ENCODE peak calls at places on chromosomes 4 and X, in seven cellular contexts. D, T, E, Z, R, V and W are unnamed samples.
A peak's percentile ranks its signal among the peaks of the same experiment; 100 is the strongest.

GRCh38 chr4:28621541-28621940 is 1760.9 kb downstream of the STIM2 start:
- DNase-seq in D (peak; percentile 23), T (no peak), E (no peak), Z (no peak), R (no peak), V (no peak), W (no peak)

GRCh38 chr4:1990676-1991075 is 18.1 kb downstream of the NELFA start:
- DNase-seq in D (no peak), T (no peak), E (no peak), Z (no peak), R (no peak), V (no peak), W (no peak)

GRCh38 chr4:41360214-41360910 is 103.6 kb downstream of the UCHL1 start:
- DNase-seq in D (peak; percentile 31), T (peak; percentile 68), E (peak; percentile 74), Z (no peak), R (peak; percentile 82), V (peak; percentile 20), W (peak; percentile 56)

GRCh38 chr4:153432971-153433752 is 33.0 kb upstream of the TMEM131L start:
- DNase-seq in D (peak; percentile 83), T (peak; percentile 81), E (peak; percentile 80), Z (peak; percentile 77), R (peak; percentile 58), V (peak; percentile 60), W (peak; percentile 72)

GRCh38 chr4:87009095-87009648 is 74.4 kb downstream of the AFF1 start:
- DNase-seq in D (no peak), T (no peak), E (no peak), Z (no peak), R (no peak), V (no peak), W (no peak)

GRCh38 chr4:6894528-6895498 is 14.8 kb upstream of the TBC1D14 start:
- DNase-seq in D (no peak), T (no peak), E (no peak), Z (no peak), R (no peak), V (no peak), W (no peak)

GRCh38 chrX:119880552-119881437 is 9.2 kb downstream of the NDUFA1 start:
- DNase-seq in D (peak; percentile 29), T (peak; percentile 66), E (peak; percentile 52), Z (peak; percentile 23), R (peak; percentile 57), V (peak; percentile 38), W (peak; percentile 67)

GRCh38 chrX:119235872-119236598 is at the start of gene PGRMC1:
- DNase-seq in D (peak; percentile 51), T (peak; percentile 82), E (peak; percentile 87), Z (peak; percentile 39), R (peak; percentile 92), V (peak; percentile 95), W (peak; percentile 87)

GRCh38 chrX:22314211-22314610 is 41.5 kb downstream of the CBLL2 start:
- DNase-seq in D (no peak), T (no peak), E (no peak), Z (no peak), R (no peak), V (no peak), W (no peak)

GRCh38 chr4:145881585-145881984 is 57.0 kb downstream of the ZNF827 start:
- DNase-seq in D (no peak), T (no peak), E (no peak), Z (no peak), R (no peak), V (no peak), W (no peak)
- H3K27ac ChIP-seq in D (no peak overlapping the region), T (no peak overlapping the region), E (peak overlapping the region; percentile 77), Z (no peak overlapping the region), R (peak overlapping the region; percentile 50), V (no peak overlapping the region), W (no peak overlapping the region)

DNA sequence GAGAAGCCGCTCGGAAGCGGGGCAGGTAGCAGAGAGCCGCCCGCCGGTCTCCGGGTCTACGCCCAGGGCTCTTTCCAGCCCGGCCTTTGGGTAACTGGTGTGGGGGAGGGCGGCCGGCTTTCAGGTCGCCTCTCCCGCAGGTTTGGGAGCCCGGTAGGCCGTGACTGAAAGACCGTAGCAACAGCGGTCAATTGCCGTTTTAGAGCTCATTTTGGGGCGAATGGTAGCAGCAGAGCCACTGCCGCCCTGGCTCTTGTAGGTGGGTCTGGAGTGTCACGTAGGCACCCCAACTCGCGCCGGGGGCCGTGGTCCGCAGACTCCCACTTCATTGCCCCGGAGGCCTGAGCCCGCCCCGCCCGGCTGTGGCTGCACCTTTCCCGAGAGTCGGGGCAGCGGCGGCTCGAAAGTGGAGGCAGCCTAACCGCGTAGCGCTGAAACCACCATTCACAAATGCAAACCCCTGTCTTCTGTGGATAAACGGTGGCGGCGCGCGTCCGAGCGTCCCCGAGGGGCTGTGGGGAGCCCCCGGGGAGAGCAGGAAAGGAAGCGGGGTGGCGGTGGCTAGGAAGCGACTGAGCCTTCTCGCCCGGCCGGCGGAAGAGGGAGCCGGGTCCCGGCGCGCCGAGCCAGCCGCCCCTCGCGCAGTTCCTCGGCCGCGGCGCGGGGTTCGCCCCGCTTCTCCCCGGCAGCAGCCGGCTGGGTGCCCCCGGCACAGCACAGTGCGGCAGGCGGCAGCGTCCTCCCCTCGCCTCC is 2185.1 kb upstream of the TENM3 start:
- DNase-seq in D (peak; percentile 23), T (peak; percentile 22), E (peak; percentile 66), Z (no peak), R (peak; percentile 27), V (no peak), W (peak; percentile 16)
- TF ChIP-seq EZH2 in D (no peak), T (no peak), E (no peak), Z (no peak), R (no peak), V (no peak), W (no peak)

GRCh38 chr4:40308528-40309122 is 26.5 kb upstream of the CHRNA9 start:
- DNase-seq in D (no peak), T (no peak), E (peak; percentile 75), Z (no peak), R (no peak), V (no peak), W (no peak)
- H3K4me3 ChIP-seq in D (no peak overlapping the region), T (no peak overlapping the region), E (no peak overlapping the region), Z (no peak overlapping the region), R (no peak overlapping the region), V (no peak overlapping the region), W (no peak overlapping the region)

GRCh38 chr4:168759959-168760527 is 250.0 kb downstream of the CBR4 start:
- DNase-seq in D (no peak), T (no peak), E (no peak), Z (no peak), R (no peak), V (no peak), W (no peak)
- H3K27ac ChIP-seq in D (no peak overlapping the region), T (no peak overlapping the region), E (no peak overlapping the region), Z (no peak overlapping the region), R (no peak overlapping the region), V (no peak overlapping the region), W (no peak overlapping the region)

GRCh38 chrX:140764401-140764919 is 54.9 kb downstream of the LINC00632 start:
- DNase-seq in D (peak; percentile 45), T (peak; percentile 23), E (peak; percentile 64), Z (no peak), R (peak; percentile 69), V (no peak), W (no peak)
- TF ChIP-seq EZH2 in D (no peak), T (no peak), E (no peak), Z (no peak), R (no peak), V (no peak), W (no peak)

GRCh38 chr4:139315221-139315675 is 13.0 kb upstream of the NDUFC1 start:
- DNase-seq in D (no peak), T (no peak), E (no peak), Z (no peak), R (no peak), V (no peak), W (no peak)
- H3K4me3 ChIP-seq in D (no peak overlapping the region), T (no peak overlapping the region), E (no peak overlapping the region), Z (no peak overlapping the region), R (no peak overlapping the region), V (no peak overlapping the region), W (no peak overlapping the region)

GRCh38 chr4:183430317-183430986 is 14.0 kb upstream of the CDKN2AIP start:
- DNase-seq in D (no peak), T (no peak), E (peak; percentile 66), Z (no peak), R (no peak), V (no peak), W (no peak)
- H3K27ac ChIP-seq in D (no peak overlapping the region), T (no peak overlapping the region), E (no peak overlapping the region), Z (no peak overlapping the region), R (no peak overlapping the region), V (no peak overlapping the region), W (no peak overlapping the region)